ENCODE peak calls at places on chromosomes 12 and 14, in ten cellular contexts. One of them, this sample, is unnamed.

GRCh38 chr14:102415671-102416070 is 52.9 kb downstream of the TECPR2 start:
- DNase-seq in transverse colon: no peak
- DNase-seq in SK-N-MC: no peak
- DNase-seq in suprapubic skin: no peak
- DNase-seq in GM23338: no peak
- DNase-seq in sigmoid colon: peak; percentile 54
- DNase-seq in HCT116: no peak
- DNase-seq in stomach: no peak
- DNase-seq in endothelial cell of umbilical vein: no peak
- DNase-seq in upper lobe of left lung: no peak
- DNase-seq in this sample: no peak

GRCh38 chr12:115811066-115811465 is 466.4 kb downstream of the MED13L start:
- DNase-seq in transverse colon: no peak
- DNase-seq in upper lobe of left lung: no peak
- DNase-seq in HCT116: no peak
- DNase-seq in SK-N-MC: no peak
- DNase-seq in GM23338: no peak
- DNase-seq in sigmoid colon: no peak
- DNase-seq in suprapubic skin: no peak
- DNase-seq in endothelial cell of umbilical vein: no peak
- DNase-seq in stomach: no peak
- DNase-seq in this sample: no peak

GRCh38 chr12:49984476-49984890 is 11.7 kb downstream of the AQP6 start:
- DNase-seq in SK-N-MC: no peak
- DNase-seq in HCT116: no peak
- DNase-seq in sigmoid colon: no peak
- DNase-seq in endothelial cell of umbilical vein: no peak
- DNase-seq in transverse colon: no peak
- DNase-seq in upper lobe of left lung: no peak
- DNase-seq in suprapubic skin: no peak
- DNase-seq in GM23338: no peak
- DNase-seq in stomach: no peak
- DNase-seq in this sample: no peak

GRCh38 chr14:37330910-37331309 is 133.2 kb downstream of the MIPOL1 start:
- DNase-seq in SK-N-MC: no peak
- DNase-seq in endothelial cell of umbilical vein: no peak
- DNase-seq in HCT116: no peak
- DNase-seq in suprapubic skin: no peak
- DNase-seq in transverse colon: no peak
- DNase-seq in upper lobe of left lung: no peak
- DNase-seq in stomach: no peak
- DNase-seq in sigmoid colon: no peak
- DNase-seq in GM23338: no peak
- DNase-seq in this sample: no peak

GRCh38 chr12:2339022-2339431 is 286.2 kb downstream of the CACNA1C start:
- DNase-seq in GM23338: no peak
- DNase-seq in upper lobe of left lung: no peak
- DNase-seq in suprapubic skin: no peak
- DNase-seq in HCT116: no peak
- DNase-seq in sigmoid colon: no peak
- DNase-seq in stomach: no peak
- DNase-seq in endothelial cell of umbilical vein: peak; percentile 18
- DNase-seq in transverse colon: peak; percentile 37
- DNase-seq in SK-N-MC: no peak
- DNase-seq in this sample: no peak

GRCh38 chr12:124654666-124655316 is 87.4 kb upstream of the NCOR2 start:
- DNase-seq in stomach: peak; percentile 57
- DNase-seq in upper lobe of left lung: peak; percentile 92
- DNase-seq in HCT116: no peak
- DNase-seq in sigmoid colon: peak; percentile 87
- DNase-seq in GM23338: no peak
- DNase-seq in SK-N-MC: no peak
- DNase-seq in suprapubic skin: no peak
- DNase-seq in endothelial cell of umbilical vein: no peak
- DNase-seq in transverse colon: no peak
- DNase-seq in this sample: no peak

GRCh38 chr12:27623645-27624044 is 72.6 kb upstream of the REP15 start:
- DNase-seq in sigmoid colon: no peak
- DNase-seq in stomach: no peak
- DNase-seq in HCT116: no peak
- DNase-seq in upper lobe of left lung: no peak
- DNase-seq in SK-N-MC: no peak
- DNase-seq in transverse colon: no peak
- DNase-seq in endothelial cell of umbilical vein: peak; percentile 54
- DNase-seq in GM23338: no peak
- DNase-seq in suprapubic skin: no peak
- DNase-seq in this sample: no peak

GRCh38 chr14:24605435-24606190 is 3.9 kb downstream of the GZMH start:
- DNase-seq in suprapubic skin: no peak
- DNase-seq in transverse colon: peak; percentile 40
- DNase-seq in sigmoid colon: no peak
- DNase-seq in SK-N-MC: no peak
- DNase-seq in stomach: peak; percentile 53
- DNase-seq in endothelial cell of umbilical vein: peak; percentile 12
- DNase-seq in HCT116: peak; percentile 10
- DNase-seq in upper lobe of left lung: no peak
- DNase-seq in GM23338: peak; percentile 78
- DNase-seq in this sample: no peak

GRCh38 chr12:29743801-29744200 is 39.9 kb downstream of the TMTC1 start:
- DNase-seq in SK-N-MC: no peak
- DNase-seq in upper lobe of left lung: no peak
- DNase-seq in GM23338: peak; percentile 13
- DNase-seq in suprapubic skin: no peak
- DNase-seq in transverse colon: no peak
- DNase-seq in HCT116: no peak
- DNase-seq in endothelial cell of umbilical vein: peak; percentile 39
- DNase-seq in stomach: no peak
- DNase-seq in sigmoid colon: no peak
- DNase-seq in this sample: no peak

GRCh38 chr14:93946506-93947170 is 19.5 kb downstream of the FAM181A start:
- DNase-seq in endothelial cell of umbilical vein: no peak
- DNase-seq in SK-N-MC: no peak
- DNase-seq in transverse colon: no peak
- DNase-seq in upper lobe of left lung: no peak
- DNase-seq in suprapubic skin: no peak
- DNase-seq in GM23338: no peak
- DNase-seq in sigmoid colon: no peak
- DNase-seq in stomach: no peak
- DNase-seq in HCT116: no peak
- DNase-seq in this sample: no peak

DNA sequence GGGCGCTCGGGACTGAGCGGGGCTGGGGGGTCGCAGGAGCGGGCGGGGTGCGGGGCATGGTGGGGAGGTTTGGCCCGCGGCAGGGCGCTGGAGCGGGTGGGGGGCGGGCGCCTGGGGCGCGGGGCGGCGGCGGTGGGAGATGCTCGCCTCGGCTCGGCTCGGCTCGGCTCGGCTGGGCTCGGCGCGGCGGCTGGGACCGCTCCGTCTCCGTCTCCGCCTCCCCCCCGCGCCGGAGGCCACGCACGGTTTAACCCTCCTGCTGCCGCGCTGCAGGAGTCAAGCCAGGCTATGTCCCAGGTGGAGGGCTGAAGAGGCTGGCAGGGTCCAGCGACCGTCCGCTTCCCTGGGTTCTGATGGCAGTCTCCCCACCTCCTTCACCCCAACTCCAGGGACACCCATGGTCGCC is at the start of gene PIANP:
- DNase-seq in upper lobe of left lung: peak; percentile 92
- DNase-seq in stomach: peak; percentile 36
- DNase-seq in HCT116: no peak
- DNase-seq in GM23338: peak; percentile 58
- DNase-seq in suprapubic skin: no peak
- DNase-seq in SK-N-MC: no peak
- DNase-seq in sigmoid colon: peak; percentile 72
- DNase-seq in endothelial cell of umbilical vein: no peak
- DNase-seq in transverse colon: peak; percentile 48
- DNase-seq in this sample: no peak
- H3K4me3 ChIP-seq in upper lobe of left lung: peak within 1 kb of the TSS; percentile 43
- H3K4me3 ChIP-seq in stomach: peak within 1 kb of the TSS; percentile 46
- H3K4me3 ChIP-seq in HCT116: no peak within 1 kb of the TSS
- H3K4me3 ChIP-seq in GM23338: peak within 1 kb of the TSS; percentile 90
- H3K4me3 ChIP-seq in suprapubic skin: peak within 1 kb of the TSS; percentile 45
- H3K4me3 ChIP-seq in SK-N-MC: peak within 1 kb of the TSS; percentile 80
- H3K4me3 ChIP-seq in sigmoid colon: peak within 1 kb of the TSS; percentile 48
- H3K4me3 ChIP-seq in endothelial cell of umbilical vein: peak within 1 kb of the TSS; percentile 6
- H3K4me3 ChIP-seq in transverse colon: peak within 1 kb of the TSS; percentile 50
- H3K4me3 ChIP-seq in this sample: peak within 1 kb of the TSS; percentile 78

GRCh38 chr12:64157110-64157509 is 65.0 kb downstream of the KICS2 start:
- DNase-seq in HCT116: no peak
- DNase-seq in stomach: no peak
- DNase-seq in transverse colon: no peak
- DNase-seq in SK-N-MC: no peak
- DNase-seq in GM23338: no peak
- DNase-seq in upper lobe of left lung: no peak
- DNase-seq in endothelial cell of umbilical vein: no peak
- DNase-seq in sigmoid colon: no peak
- DNase-seq in suprapubic skin: no peak
- DNase-seq in this sample: no peak
- TF ChIP-seq POLR2AphosphoS5 in HCT116: no peak
- TF ChIP-seq POLR2AphosphoS5 in stomach: no peak
- TF ChIP-seq POLR2AphosphoS5 in transverse colon: no peak
- TF ChIP-seq POLR2AphosphoS5 in SK-N-MC: no peak
- TF ChIP-seq POLR2AphosphoS5 in GM23338: no peak
- TF ChIP-seq POLR2AphosphoS5 in upper lobe of left lung: no peak
- TF ChIP-seq POLR2AphosphoS5 in endothelial cell of umbilical vein: no peak
- TF ChIP-seq POLR2AphosphoS5 in sigmoid colon: no peak
- TF ChIP-seq POLR2AphosphoS5 in suprapubic skin: no peak
- TF ChIP-seq POLR2AphosphoS5 in this sample: no peak

GRCh38 chr12:54000774-54001114 is 783 bp downstream of the HOXC9 start:
- DNase-seq in HCT116: no peak
- DNase-seq in SK-N-MC: no peak
- DNase-seq in transverse colon: no peak
- DNase-seq in endothelial cell of umbilical vein: no peak
- DNase-seq in upper lobe of left lung: no peak
- DNase-seq in suprapubic skin: no peak
- DNase-seq in GM23338: no peak
- DNase-seq in stomach: no peak
- DNase-seq in sigmoid colon: no peak
- DNase-seq in this sample: no peak
- H3K4me3 ChIP-seq in HCT116: peak overlapping the region; percentile 82
- H3K4me3 ChIP-seq in SK-N-MC: peak overlapping the region; percentile 99
- H3K4me3 ChIP-seq in transverse colon: peak overlapping the region; percentile 25
- H3K4me3 ChIP-seq in endothelial cell of umbilical vein: no peak overlapping the region
- H3K4me3 ChIP-seq in upper lobe of left lung: peak overlapping the region; percentile 14
- H3K4me3 ChIP-seq in suprapubic skin: peak overlapping the region; percentile 67
- H3K4me3 ChIP-seq in GM23338: peak overlapping the region; percentile 47
- H3K4me3 ChIP-seq in stomach: no peak overlapping the region
- H3K4me3 ChIP-seq in sigmoid colon: no peak overlapping the region
- H3K4me3 ChIP-seq in this sample: peak overlapping the region; percentile 54

DNA sequence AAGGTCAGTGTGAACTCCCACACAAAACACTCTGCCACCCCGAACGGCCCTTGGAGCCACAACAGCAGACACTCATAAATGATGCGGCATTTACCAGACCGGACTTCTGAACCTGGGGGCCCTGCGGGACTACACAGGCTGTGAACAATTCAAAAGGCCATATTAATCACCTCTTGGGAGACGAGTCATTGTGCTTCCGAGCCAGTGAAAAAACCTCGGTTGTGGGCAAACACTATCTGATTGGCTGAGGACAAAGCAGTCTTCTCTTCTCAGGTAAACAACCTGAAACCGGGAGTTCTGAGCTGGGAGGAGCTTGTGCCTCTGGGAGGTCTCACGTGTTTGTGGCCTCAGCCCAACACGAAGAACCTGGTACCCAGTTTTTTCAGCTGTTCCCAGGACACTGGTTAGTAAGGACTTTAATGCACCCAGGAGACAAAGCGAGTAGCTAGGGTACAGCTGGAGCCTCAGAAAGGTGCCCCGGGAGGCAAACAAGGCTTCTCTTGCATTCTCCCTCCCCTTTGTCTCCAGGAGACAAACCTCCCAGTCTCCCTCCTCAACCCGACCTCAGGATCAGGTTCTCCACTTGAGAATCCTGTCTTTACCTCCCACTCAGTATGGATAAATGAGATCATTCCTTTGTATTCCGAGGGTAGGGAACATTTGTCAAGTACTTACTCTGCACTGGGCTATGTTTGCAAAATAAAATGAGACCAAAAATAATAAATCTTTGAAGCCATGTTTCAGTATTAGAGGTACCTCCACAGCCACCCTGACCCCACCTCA is 35.2 kb downstream of the VWF start:
- DNase-seq in GM23338: peak; percentile 53
- DNase-seq in SK-N-MC: no peak
- DNase-seq in HCT116: peak; percentile 77
- DNase-seq in transverse colon: peak; percentile 22
- DNase-seq in endothelial cell of umbilical vein: no peak
- DNase-seq in suprapubic skin: peak; percentile 37
- DNase-seq in stomach: no peak
- DNase-seq in sigmoid colon: peak; percentile 29
- DNase-seq in upper lobe of left lung: no peak
- DNase-seq in this sample: no peak
- TF ChIP-seq POLR2AphosphoS5 in GM23338: no peak
- TF ChIP-seq POLR2AphosphoS5 in SK-N-MC: no peak
- TF ChIP-seq POLR2AphosphoS5 in HCT116: peak; percentile 23
- TF ChIP-seq POLR2AphosphoS5 in transverse colon: no peak
- TF ChIP-seq POLR2AphosphoS5 in endothelial cell of umbilical vein: no peak
- TF ChIP-seq POLR2AphosphoS5 in suprapubic skin: no peak
- TF ChIP-seq POLR2AphosphoS5 in stomach: no peak
- TF ChIP-seq POLR2AphosphoS5 in sigmoid colon: no peak
- TF ChIP-seq POLR2AphosphoS5 in upper lobe of left lung: no peak
- TF ChIP-seq POLR2AphosphoS5 in this sample: no peak

GRCh38 chr14:23181946-23182345 is 1.5 kb downstream of the SLC7A8 start:
- DNase-seq in HCT116: no peak
- DNase-seq in upper lobe of left lung: no peak
- DNase-seq in suprapubic skin: peak; percentile 47
- DNase-seq in transverse colon: no peak
- DNase-seq in sigmoid colon: no peak
- DNase-seq in GM23338: peak; percentile 36
- DNase-seq in SK-N-MC: no peak
- DNase-seq in endothelial cell of umbilical vein: no peak
- DNase-seq in stomach: no peak
- DNase-seq in this sample: no peak
- H3K4me3 ChIP-seq in HCT116: peak overlapping the region; percentile 59
- H3K4me3 ChIP-seq in upper lobe of left lung: peak overlapping the region; percentile 54
- H3K4me3 ChIP-seq in suprapubic skin: peak overlapping the region; percentile 56
- H3K4me3 ChIP-seq in transverse colon: peak overlapping the region; percentile 62
- H3K4me3 ChIP-seq in sigmoid colon: peak overlapping the region; percentile 44
- H3K4me3 ChIP-seq in GM23338: peak overlapping the region; percentile 68
- H3K4me3 ChIP-seq in SK-N-MC: peak overlapping the region; percentile 84
- H3K4me3 ChIP-seq in endothelial cell of umbilical vein: no peak overlapping the region
- H3K4me3 ChIP-seq in stomach: peak overlapping the region; percentile 46
- H3K4me3 ChIP-seq in this sample: peak overlapping the region; percentile 54

This sample was measured in esophagus muscularis mucosa.